ENCODE peak calls at places on chromosomes 12 and 14, in five cellular contexts. G, Y, A, O and E are unnamed samples.

GRCh38 chr12:108320503-108321293 is 18.4 kb downstream of the CMKLR1 start:
- DNase-seq in G (no peak), Y (no peak), A (no peak), O (peak), E (no peak)

GRCh38 chr12:28704477-28705169 is 444.5 kb upstream of the FAR2 start:
- DNase-seq in G (no peak), Y (no peak), A (no peak), O (no peak), E (no peak)

GRCh38 chr14:46384611-46385010 is 267.0 kb downstream of the RPL10L start:
- DNase-seq in G (no peak), Y (no peak), A (no peak), O (no peak), E (no peak)

GRCh38 chr12:67193705-67194104 is 75.5 kb upstream of the CAND1 start:
- DNase-seq in G (peak), Y (no peak), A (peak), O (peak), E (peak)

GRCh38 chr14:53912121-53912520 is 44.5 kb downstream of the BMP4 start:
- DNase-seq in G (no peak), Y (no peak), A (no peak), O (no peak), E (no peak)

GRCh38 chr14:99653618-99654017 is 8.7 kb downstream of the HHIPL1 start:
- DNase-seq in G (no peak), Y (no peak), A (no peak), O (no peak), E (no peak)

GRCh38 chr12:53097207-53097563 is 282 bp upstream of the IGFBP6 start:
- DNase-seq in G (no peak), Y (no peak), A (no peak), O (peak), E (no peak)

GRCh38 chr14:101620039-101620788 is 58.9 kb downstream of the DIO3 start:
- DNase-seq in G (no peak), Y (no peak), A (no peak), O (no peak), E (no peak)

GRCh38 chr14:32985881-32986280 is 47.2 kb downstream of the NPAS3 start:
- DNase-seq in G (no peak), Y (no peak), A (no peak), O (no peak), E (no peak)

GRCh38 chr12:124273630-124274029 is 21.3 kb upstream of the RFLNA start:
- DNase-seq in G (peak), Y (peak), A (peak), O (peak), E (no peak)

GRCh38 chr12:94266390-94266789 is 118.0 kb downstream of the PLXNC1 start:
- DNase-seq in G (no peak), Y (no peak), A (no peak), O (no peak), E (no peak)

GRCh38 chr14:95530461-95531170 is 4.2 kb upstream of the GLRX5 start:
- DNase-seq in G (no peak), Y (no peak), A (no peak), O (no peak), E (no peak)

GRCh38 chr12:53538209-53538689 is 31.0 kb upstream of the NPFF start:
- DNase-seq in G (peak), Y (no peak), A (no peak), O (no peak), E (no peak)

GRCh38 chr12:65916991-65917676 is 92.9 kb downstream of the HMGA2 start:
- DNase-seq in G (no peak), Y (no peak), A (no peak), O (no peak), E (no peak)
- H3K4me3 ChIP-seq in G (no peak), Y (no peak), A (no peak), O (no peak), E (no peak)

GRCh38 chr12:48980389-48980952 is 2.3 kb downstream of the WNT1 start:
- DNase-seq in G (no peak), Y (no peak), A (peak), O (peak), E (no peak)

GRCh38 chr12:48977290-48978281 is 536 bp upstream of the WNT1 start:
- DNase-seq in G (peak), Y (no peak), A (peak), O (peak), E (no peak)

GRCh38 chr12:48978741-48979601 is 849 bp downstream of the WNT1 start:
- DNase-seq in G (no peak), Y (no peak), A (no peak), O (no peak), E (no peak)

GRCh38 chr12:48979602-48980388 is 1.7 kb downstream of the WNT1 start:
- DNase-seq in G (no peak), Y (no peak), A (no peak), O (peak), E (no peak)

DNA sequence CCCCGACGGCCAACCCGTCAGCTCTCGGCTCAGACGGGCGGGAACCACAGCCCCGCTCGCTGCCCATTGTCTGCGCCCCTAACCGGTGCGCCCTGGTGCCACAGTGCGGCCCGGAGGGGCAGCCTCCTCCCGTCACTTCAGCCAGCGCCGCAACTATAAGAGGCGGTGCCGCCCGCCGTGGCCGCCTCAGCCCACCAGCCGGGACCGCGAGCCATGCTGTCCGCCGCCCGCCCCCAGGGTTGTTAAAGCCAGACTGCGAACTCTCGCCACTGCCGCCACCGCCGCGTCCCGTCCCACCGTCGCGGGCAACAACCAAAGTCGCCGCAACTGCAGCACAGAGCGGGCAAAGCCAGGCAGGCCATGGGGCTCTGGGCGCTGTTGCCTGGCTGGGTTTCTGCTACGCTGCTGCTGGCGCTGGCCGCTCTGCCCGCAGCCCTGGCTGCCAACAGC is at the start of gene WNT1:
- DNase-seq in G (no peak), Y (no peak), A (peak), O (no peak), E (no peak)
- TF ChIP-seq EZH2 in G (no peak), Y (no peak), A (peak), O (peak), E (peak)

DNA sequence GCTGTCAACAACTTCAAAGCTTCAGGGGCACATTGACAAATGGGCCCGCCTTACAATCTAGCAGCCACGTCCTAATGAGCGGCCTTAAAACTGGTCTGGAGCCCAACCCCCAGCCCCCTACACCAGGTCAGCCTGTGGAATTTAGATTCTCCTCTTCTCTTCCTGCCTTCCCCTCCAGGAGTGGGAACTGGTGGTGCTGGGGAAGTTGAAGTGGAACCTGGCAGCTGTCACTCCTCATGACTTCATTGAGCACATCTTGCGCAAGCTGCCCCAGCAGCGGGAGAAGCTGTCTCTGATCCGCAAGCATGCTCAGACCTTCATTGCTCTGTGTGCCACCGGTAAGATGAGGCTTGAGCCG is 5.0 kb downstream of the CCND2 start:
- DNase-seq in G (no peak), Y (no peak), A (peak), O (no peak), E (no peak)
- TF ChIP-seq POLR2AphosphoS5 in G (no peak), Y (no peak), A (peak), O (no peak), E (peak)

DNA sequence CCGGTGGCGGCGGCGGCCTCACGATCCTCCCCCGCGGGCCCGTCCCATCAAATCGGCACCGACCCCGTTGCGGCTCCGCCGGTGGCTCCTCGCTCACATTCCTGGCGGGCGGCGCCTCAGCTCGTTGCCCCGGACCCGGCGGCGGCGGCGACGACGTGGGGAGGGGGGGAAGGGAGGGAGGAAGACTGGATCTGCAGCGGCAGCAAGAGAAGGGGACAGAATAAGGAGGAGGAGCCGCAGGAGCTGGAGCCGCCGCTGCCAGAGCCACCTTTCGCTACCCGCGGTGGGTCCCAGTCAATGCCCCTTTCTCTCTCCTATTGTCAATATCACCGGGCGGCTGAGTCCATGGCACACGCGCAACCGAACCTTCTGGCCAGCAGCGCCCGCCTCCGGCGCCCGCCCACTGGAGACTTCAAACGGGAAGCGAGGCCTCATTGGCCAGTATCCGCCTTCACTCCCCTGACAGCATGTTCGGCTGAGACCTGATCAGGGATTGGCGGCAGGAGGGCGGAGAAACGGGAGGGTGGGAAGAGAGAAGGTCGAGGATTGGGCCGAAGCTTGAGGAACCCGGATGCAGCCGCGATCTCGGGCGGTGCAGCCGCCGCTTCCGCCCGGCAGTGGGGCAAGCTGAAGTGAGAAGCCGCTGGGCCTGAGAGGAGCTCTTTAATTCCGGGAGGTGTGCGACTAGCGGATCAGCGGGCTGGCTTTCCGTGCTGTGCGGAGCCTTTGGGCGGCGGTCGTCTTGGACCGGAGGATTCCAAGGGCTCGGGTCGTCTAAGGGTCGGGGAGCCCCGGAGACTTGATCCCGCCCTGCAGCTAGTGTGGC is at the start of gene PPP2R5E:
- DNase-seq in G (peak), Y (peak), A (peak), O (peak), E (peak)
- H3K4me3 ChIP-seq in G (peak), Y (peak), A (peak), O (peak), E (peak)

GRCh38 chr12:113465808-113466769 is 5.6 kb downstream of the LHX5 start:
- DNase-seq in G (no peak), Y (no peak), A (peak), O (peak), E (no peak)

GRCh38 chr12:113463746-113464743 is 7.6 kb downstream of the LHX5 start:
- DNase-seq in G (no peak), Y (no peak), A (peak), O (peak), E (no peak)

GRCh38 chr12:113462880-113463745 is 8.6 kb downstream of the LHX5 start:
- DNase-seq in G (no peak), Y (no peak), A (peak), O (peak), E (no peak)

GRCh38 chr12:113466770-113467153 is 4.9 kb downstream of the LHX5 start:
- DNase-seq in G (no peak), Y (no peak), A (no peak), O (no peak), E (no peak)

GRCh38 chr12:113464852-113465719 is 6.6 kb downstream of the LHX5 start:
- DNase-seq in G (no peak), Y (no peak), A (peak), O (peak), E (no peak)
- TF ChIP-seq EZH2 in G (peak), Y (no peak), A (peak), O (peak), E (peak)

DNA sequence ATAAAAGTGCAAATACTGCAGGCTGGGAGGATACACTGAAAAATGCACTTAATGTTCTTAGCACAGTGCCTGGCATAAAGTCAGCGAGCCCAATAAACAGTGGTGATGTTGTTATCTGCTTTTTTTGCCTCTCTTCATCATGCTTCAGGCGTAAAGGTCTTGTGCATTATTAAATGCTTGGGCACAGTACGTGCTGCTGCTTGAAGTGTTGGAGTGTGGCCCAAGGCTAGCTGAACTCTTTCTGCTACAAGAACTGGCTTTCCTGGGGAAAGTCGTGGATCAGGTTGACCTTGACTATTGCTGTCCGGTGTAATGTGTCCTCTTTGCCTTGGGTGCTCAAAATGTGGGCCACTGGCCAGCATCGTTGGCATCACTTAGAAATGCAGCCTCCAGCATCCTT is 43.0 kb downstream of the SMOC1 start:
- DNase-seq in G (no peak), Y (no peak), A (no peak), O (no peak), E (no peak)
- TF ChIP-seq POLR2AphosphoS5 in G (no peak), Y (no peak), A (no peak), O (no peak), E (no peak)